ENCODE peak calls at places on chromosomes 13 and 19, in seven cellular contexts. C is AG10803; B is AG04450; J is CD8-positive, alpha-beta T cell; Z is fibroblast of the aortic adventitia; F is lower lobe of right lung; P is foreskin fibroblast. D is an unnamed sample.

GRCh38 chr19:18718015-18718526 is 34.6 kb downstream of the CRTC1 start:
- DNase-seq in C (no peak), B (no peak), J (no peak), Z (peak), F (no peak), P (no peak), D (no peak)

GRCh38 chr13:97289514-97290298 is 67.6 kb downstream of the MBNL2 start:
- DNase-seq in C (no peak), B (no peak), J (no peak), Z (no peak), F (no peak), P (no peak), D (no peak)

GRCh38 chr19:48683349-48683748 is 10.5 kb upstream of the NTN5 start:
- DNase-seq in C (peak), B (no peak), J (peak), Z (peak), F (peak), P (no peak), D (no peak)

GRCh38 chr19:24033962-24034342 is 53.0 kb upstream of the ZNF254 start:
- DNase-seq in C (peak), B (peak), J (no peak), Z (peak), F (peak), P (peak), D (peak)

GRCh38 chr19:6610934-6611370 is 20.0 kb upstream of the CD70 start:
- DNase-seq in C (peak), B (no peak), J (no peak), Z (peak), F (no peak), P (peak), D (peak)

GRCh38 chr19:14505488-14506239 is 9.7 kb upstream of the GIPC1 start:
- DNase-seq in C (peak), B (no peak), J (peak), Z (peak), F (peak), P (peak), D (no peak)

GRCh38 chr19:35346193-35347052 is 1.3 kb upstream of the FFAR1 start:
- DNase-seq in C (no peak), B (no peak), J (peak), Z (no peak), F (peak), P (no peak), D (no peak)

GRCh38 chr19:13172335-13173128 is 22.3 kb downstream of the IER2 start:
- DNase-seq in C (peak), B (no peak), J (peak), Z (peak), F (peak), P (peak), D (no peak)

GRCh38 chr19:39299404-39299803 is 3.2 kb downstream of the IFNL1 start:
- DNase-seq in C (no peak), B (no peak), J (no peak), Z (no peak), F (no peak), P (no peak), D (no peak)

GRCh38 chr13:23578411-23579071 is 8.3 kb downstream of the TNFRSF19 start:
- DNase-seq in C (peak), B (peak), J (peak), Z (peak), F (peak), P (peak), D (peak)

GRCh38 chr19:38718747-38719543 is 25.3 kb downstream of the CAPN12 start:
- DNase-seq in C (peak), B (no peak), J (no peak), Z (peak), F (peak), P (no peak), D (no peak)

GRCh38 chr13:60143775-60144174 is 20.0 kb downstream of the DIAPH3 start:
- DNase-seq in C (no peak), B (no peak), J (no peak), Z (no peak), F (no peak), P (no peak), D (no peak)

GRCh38 chr13:43003010-43003409 is 11.0 kb upstream of the EPSTI1 start:
- DNase-seq in C (no peak), B (no peak), J (no peak), Z (peak), F (no peak), P (no peak), D (no peak)

GRCh38 chr13:35675651-35676050 is 199.2 kb upstream of the MAB21L1 start:
- DNase-seq in C (no peak), B (no peak), J (no peak), Z (no peak), F (no peak), P (no peak), D (no peak)

GRCh38 chr13:76596216-76596615 is 290.0 kb downstream of the KCTD12 start:
- DNase-seq in C (peak), B (no peak), J (no peak), Z (peak), F (no peak), P (no peak), D (no peak)

GRCh38 chr13:28532226-28533048 is 37.5 kb upstream of the FLT1 start:
- DNase-seq in C (no peak), B (no peak), J (no peak), Z (no peak), F (peak), P (peak), D (no peak)

GRCh38 chr13:60838581-60838980 is 441.6 kb downstream of the TDRD3 start:
- DNase-seq in C (no peak), B (no peak), J (no peak), Z (peak), F (no peak), P (no peak), D (no peak)

GRCh38 chr13:97879646-97880297 is 73.7 kb upstream of the IPO5 start:
- DNase-seq in C (peak), B (peak), J (no peak), Z (peak), F (no peak), P (peak), D (peak)

GRCh38 chr19:2273356-2274184 is 8.4 kb downstream of the PEAK3 start:
- DNase-seq in C (peak), B (no peak), J (peak), Z (peak), F (peak), P (peak), D (no peak)

GRCh38 chr13:46665630-46666482 is 112.9 kb downstream of the LRCH1 start:
- DNase-seq in C (no peak), B (no peak), J (no peak), Z (no peak), F (no peak), P (no peak), D (no peak)

GRCh38 chr19:7622933-7623685 is 6.2 kb downstream of the XAB2 start:
- DNase-seq in C (no peak), B (no peak), J (no peak), Z (no peak), F (no peak), P (no peak), D (no peak)

GRCh38 chr13:71979616-71980015 is 112.6 kb upstream of the DACH1 start:
- DNase-seq in C (no peak), B (no peak), J (no peak), Z (no peak), F (no peak), P (no peak), D (no peak)

GRCh38 chr19:5621311-5621944 is 1.1 kb downstream of the SAFB2 start:
- DNase-seq in C (no peak), B (no peak), J (no peak), Z (peak), F (no peak), P (no peak), D (no peak)

GRCh38 chr19:42546831-42547500 is 18.7 kb upstream of the CEACAM1 start:
- DNase-seq in C (no peak), B (no peak), J (no peak), Z (no peak), F (no peak), P (no peak), D (no peak)

GRCh38 chr13:49271264-49271663 is 23.5 kb downstream of the CDADC1 start:
- DNase-seq in C (no peak), B (no peak), J (no peak), Z (no peak), F (no peak), P (no peak), D (no peak)

GRCh38 chr13:49272296-49272695 is 24.6 kb downstream of the CDADC1 start:
- DNase-seq in C (no peak), B (no peak), J (no peak), Z (no peak), F (no peak), P (no peak), D (no peak)
- TF ChIP-seq CTCF in C (no peak), B (no peak), J (no peak), Z (no peak), F (no peak), P (no peak), D (no peak)

DNA sequence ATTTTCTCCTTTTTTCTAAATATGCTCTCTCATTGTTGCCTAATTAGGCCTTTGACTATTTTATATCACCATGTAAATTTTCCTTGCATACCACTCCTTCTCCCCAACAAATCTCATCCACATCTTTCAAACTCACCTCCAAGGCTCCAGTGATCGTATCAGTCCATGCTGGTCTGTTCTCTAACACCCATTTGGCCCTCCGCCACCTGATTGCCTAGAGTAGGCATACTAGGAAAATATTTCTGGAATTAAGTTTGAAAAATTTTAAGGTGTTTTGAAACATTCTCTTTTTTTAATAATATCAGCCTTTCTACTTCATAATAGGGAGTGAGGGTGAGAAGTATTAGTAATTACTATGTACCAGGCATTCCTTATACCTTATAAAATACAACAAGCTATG is 473.9 kb downstream of the FGF9 start:
- DNase-seq in C (no peak), B (no peak), J (no peak), Z (no peak), F (no peak), P (no peak), D (no peak)
- TF ChIP-seq CTCF in C (no peak), B (no peak), J (no peak), Z (no peak), F (no peak), P (no peak), D (no peak)

GRCh38 chr13:73059460-73060250 is 850 bp downstream of the KLF5 start:
- DNase-seq in C (peak), B (no peak), J (peak), Z (no peak), F (peak), P (peak), D (no peak)
- TF ChIP-seq CTCF in C (no peak), B (no peak), J (no peak), Z (no peak), F (peak), P (no peak), D (peak)

GRCh38 chr13:41500501-41500900 is 43.2 kb downstream of the RGCC start:
- DNase-seq in C (peak), B (no peak), J (peak), Z (no peak), F (no peak), P (no peak), D (no peak)

GRCh38 chr13:41502021-41502420 is 44.7 kb downstream of the RGCC start:
- DNase-seq in C (no peak), B (no peak), J (no peak), Z (no peak), F (no peak), P (no peak), D (no peak)

GRCh38 chr13:41499452-41499851 is 42.1 kb downstream of the RGCC start:
- DNase-seq in C (no peak), B (no peak), J (no peak), Z (no peak), F (no peak), P (no peak), D (no peak)

GRCh38 chr13:41502676-41503075 is 45.3 kb downstream of the RGCC start:
- DNase-seq in C (no peak), B (no peak), J (no peak), Z (no peak), F (no peak), P (no peak), D (no peak)

DNA sequence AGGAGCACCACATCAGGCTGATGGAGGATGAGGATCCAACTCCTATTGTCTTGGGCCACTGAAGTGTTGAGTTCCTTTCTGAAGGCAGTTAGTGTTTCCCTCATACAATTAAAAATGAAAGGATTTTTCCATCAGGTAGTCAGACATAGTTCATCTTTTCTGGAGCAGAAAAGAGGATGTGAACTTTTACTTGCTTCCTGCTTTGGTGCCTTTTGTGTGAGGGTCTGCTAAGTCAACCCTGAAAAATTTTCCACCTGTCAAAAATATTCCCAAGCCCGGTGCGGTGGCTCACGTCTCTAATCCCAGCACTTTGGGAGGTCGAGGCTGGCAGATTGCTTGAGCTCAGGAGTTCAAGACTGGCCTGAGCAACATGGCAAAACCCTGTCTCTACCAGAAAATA is 43.9 kb downstream of the RGCC start:
- DNase-seq in C (no peak), B (no peak), J (no peak), Z (no peak), F (no peak), P (no peak), D (no peak)
- TF ChIP-seq CTCF in C (no peak), B (no peak), J (no peak), Z (no peak), F (no peak), P (no peak), D (no peak)

GRCh38 chr13:112366907-112367646 is 9.1 kb upstream of the SPACA7 start:
- DNase-seq in C (no peak), B (no peak), J (no peak), Z (no peak), F (no peak), P (no peak), D (no peak)
- TF ChIP-seq CTCF in C (no peak), B (no peak), J (no peak), Z (no peak), F (no peak), P (no peak), D (no peak)

GRCh38 chr13:99386911-99387788 is 80.0 kb upstream of the GPR183 start:
- DNase-seq in C (no peak), B (no peak), J (peak), Z (no peak), F (peak), P (no peak), D (no peak)
- TF ChIP-seq CTCF in C (peak), B (peak), J (peak), Z (peak), F (peak), P (peak), D (peak)

GRCh38 chr13:45208132-45208531 is 7.3 kb upstream of the KCTD4 start:
- DNase-seq in C (no peak), B (no peak), J (no peak), Z (no peak), F (no peak), P (no peak), D (no peak)
- TF ChIP-seq CTCF in C (no peak), B (no peak), J (no peak), Z (no peak), F (no peak), P (no peak), D (no peak)